ENCODE peak calls at places on chromosomes 13 and 19, in nine cellular contexts. J, A, G, N, B, D, E, Q and S are unnamed samples.
A peak's percentile ranks its signal among the peaks of the same experiment; 100 is the strongest.

GRCh38 chr19:31220540-31220939 is 128.7 kb downstream of the TSHZ3 start:
- DNase-seq in J (no peak), A (no peak), G (no peak), N (no peak), B (no peak), D (no peak), E (no peak), Q (peak; percentile 9), S (no peak)

GRCh38 chr13:74036373-74036772 is 97.8 kb downstream of the KLF12 start:
- DNase-seq in J (peak; percentile 40), A (no peak), G (no peak), N (no peak), B (no peak), D (peak; percentile 2), E (no peak), Q (peak; percentile 95), S (no peak)

GRCh38 chr13:79662882-79663281 is 181.9 kb downstream of the NDFIP2 start:
- DNase-seq in J (no peak), A (no peak), G (no peak), N (no peak), B (no peak), D (no peak), E (no peak), Q (no peak), S (no peak)

GRCh38 chr19:2097330-2098327 is 914 bp downstream of the IZUMO4 start:
- DNase-seq in J (no peak), A (no peak), G (no peak), N (no peak), B (no peak), D (peak; percentile 84), E (no peak), Q (no peak), S (no peak)

GRCh38 chr13:47188802-47189201 is 291.9 kb upstream of the HTR2A start:
- DNase-seq in J (peak; percentile 17), A (no peak), G (no peak), N (peak; percentile 36), B (no peak), D (no peak), E (peak; percentile 63), Q (no peak), S (no peak)

GRCh38 chr19:49954092-49954825 is 6.7 kb downstream of the SIGLEC11 start:
- DNase-seq in J (no peak), A (no peak), G (no peak), N (no peak), B (no peak), D (peak; percentile 34), E (no peak), Q (no peak), S (no peak)

GRCh38 chr13:95624020-95624419 is 20.5 kb downstream of the DZIP1 start:
- DNase-seq in J (peak; percentile 75), A (no peak), G (no peak), N (no peak), B (no peak), D (peak; percentile 54), E (no peak), Q (peak; percentile 56), S (no peak)

GRCh38 chr13:78247362-78247761 is 328.7 kb upstream of the EDNRB start:
- DNase-seq in J (no peak), A (no peak), G (no peak), N (no peak), B (no peak), D (peak; percentile 1), E (no peak), Q (no peak), S (no peak)

GRCh38 chr13:106132216-106132615 is 403.2 kb downstream of the EFNB2 start:
- DNase-seq in J (no peak), A (no peak), G (no peak), N (no peak), B (no peak), D (peak; percentile 2), E (no peak), Q (no peak), S (no peak)

GRCh38 chr13:42214445-42214844 is 57.5 kb upstream of the AKAP11 start:
- DNase-seq in J (no peak), A (no peak), G (no peak), N (no peak), B (no peak), D (no peak), E (no peak), Q (no peak), S (no peak)

GRCh38 chr19:24140099-24140498 is 53.1 kb downstream of the ZNF254 start:
- DNase-seq in J (peak; percentile 45), A (no peak), G (no peak), N (no peak), B (no peak), D (peak; percentile 91), E (peak; percentile 31), Q (no peak), S (peak; percentile 88)

GRCh38 chr19:16452321-16452720 is 19.4 kb downstream of the EPS15L1 start:
- DNase-seq in J (no peak), A (no peak), G (no peak), N (no peak), B (no peak), D (no peak), E (no peak), Q (peak; percentile 92), S (no peak)

GRCh38 chr19:55112781-55113569 is 4.5 kb downstream of the PPP1R12C start:
- DNase-seq in J (peak; percentile 36), A (no peak), G (no peak), N (no peak), B (no peak), D (no peak), E (no peak), Q (no peak), S (no peak)

GRCh38 chr13:40420160-40420740 is 246.2 kb downstream of the FOXO1 start:
- DNase-seq in J (no peak), A (no peak), G (no peak), N (no peak), B (no peak), D (no peak), E (no peak), Q (no peak), S (no peak)

GRCh38 chr13:31310781-31311180 is 111.0 kb downstream of the B3GLCT start:
- DNase-seq in J (no peak), A (no peak), G (no peak), N (no peak), B (no peak), D (peak; percentile 92), E (no peak), Q (no peak), S (no peak)

GRCh38 chr19:5492281-5492812 is 37.1 kb downstream of the ZNRF4 start:
- DNase-seq in J (no peak), A (no peak), G (no peak), N (no peak), B (no peak), D (peak; percentile 22), E (no peak), Q (no peak), S (no peak)

GRCh38 chr13:72500851-72501250 is 226.6 kb downstream of the MZT1 start:
- DNase-seq in J (no peak), A (no peak), G (no peak), N (no peak), B (no peak), D (no peak), E (no peak), Q (no peak), S (no peak)

GRCh38 chr19:49297403-49297802 is 27.6 kb downstream of the SLC6A16 start:
- DNase-seq in J (no peak), A (no peak), G (no peak), N (peak; percentile 14), B (no peak), D (no peak), E (no peak), Q (no peak), S (no peak)

GRCh38 chr13:98686281-98686680 is 66.2 kb downstream of the SLC15A1 start:
- DNase-seq in J (no peak), A (no peak), G (no peak), N (no peak), B (no peak), D (no peak), E (no peak), Q (no peak), S (no peak)

GRCh38 chr19:29623726-29624488 is 17.8 kb downstream of the POP4 start:
- DNase-seq in J (no peak), A (no peak), G (no peak), N (no peak), B (no peak), D (no peak), E (no peak), Q (no peak), S (no peak)

GRCh38 chr13:24693862-24694471 is 13.8 kb downstream of the ATP12A start:
- DNase-seq in J (peak; percentile 79), A (no peak), G (no peak), N (no peak), B (no peak), D (peak; percentile 90), E (no peak), Q (peak; percentile 82), S (no peak)

GRCh38 chr19:29277107-29277506 is 64.2 kb upstream of the UQCRFS1 start:
- DNase-seq in J (no peak), A (peak; percentile 13), G (peak; percentile 13), N (no peak), B (peak; percentile 76), D (no peak), E (no peak), Q (peak; percentile 65), S (no peak)

GRCh38 chr19:54190942-54191670 is at the start of gene TSEN34:
- DNase-seq in J (peak; percentile 97), A (peak; percentile 80), G (peak; percentile 81), N (no peak), B (peak; percentile 92), D (peak; percentile 94), E (no peak), Q (peak; percentile 95), S (no peak)

GRCh38 chr13:32511482-32511881 is 27.1 kb downstream of the N4BP2L2 start:
- DNase-seq in J (no peak), A (no peak), G (no peak), N (no peak), B (no peak), D (no peak), E (no peak), Q (no peak), S (no peak)

GRCh38 chr19:54428323-54429175 is 13.3 kb downstream of the TTYH1 start:
- DNase-seq in J (no peak), A (no peak), G (no peak), N (no peak), B (no peak), D (no peak), E (no peak), Q (no peak), S (no peak)

GRCh38 chr13:37640499-37640898 is 41.9 kb upstream of the POSTN start:
- DNase-seq in J (peak; percentile 54), A (no peak), G (no peak), N (no peak), B (no peak), D (peak; percentile 67), E (peak; percentile 67), Q (no peak), S (no peak)

GRCh38 chr19:33699754-33700407 is 78.1 kb downstream of the CHST8 start:
- DNase-seq in J (no peak), A (no peak), G (no peak), N (no peak), B (no peak), D (no peak), E (no peak), Q (no peak), S (no peak)

GRCh38 chr19:15479391-15480345 is at the start of gene PGLYRP2:
- DNase-seq in J (no peak), A (no peak), G (no peak), N (no peak), B (no peak), D (peak; percentile 47), E (no peak), Q (no peak), S (no peak)

GRCh38 chr13:50760751-50761150 is 82.7 kb downstream of the DLEU7 start:
- DNase-seq in J (no peak), A (no peak), G (no peak), N (no peak), B (no peak), D (no peak), E (no peak), Q (no peak), S (no peak)

GRCh38 chr13:87884874-87885273 is 213.7 kb downstream of the SLITRK5 start:
- DNase-seq in J (peak; percentile 62), A (no peak), G (no peak), N (no peak), B (no peak), D (peak; percentile 66), E (no peak), Q (peak; percentile 5), S (peak; percentile 8)

GRCh38 chr13:21675095-21676007 is 4.5 kb downstream of the FGF9 start:
- DNase-seq in J (peak; percentile 61), A (no peak), G (no peak), N (no peak), B (no peak), D (peak; percentile 92), E (no peak), Q (no peak), S (no peak)